ENCODE peak calls at places on chromosome 21, in nine cellular contexts. C, Z, L, H, E, A, X, M and W are unnamed samples.

GRCh38 chr21:38956791-38957571 is 151.3 kb downstream of the ETS2 start:
- DNase-seq in C (no peak), Z (no peak), L (no peak), H (no peak), E (no peak), A (no peak), X (no peak), M (no peak), W (no peak)

GRCh38 chr21:29360799-29361765 is 62.4 kb downstream of the BACH1 start:
- DNase-seq in C (no peak), Z (no peak), L (no peak), H (peak), E (no peak), A (peak), X (no peak), M (no peak), W (no peak)

GRCh38 chr21:39119696-39120290 is 63.5 kb downstream of the PSMG1 start:
- DNase-seq in C (no peak), Z (no peak), L (no peak), H (no peak), E (no peak), A (no peak), X (no peak), M (no peak), W (no peak)

GRCh38 chr21:17802568-17802967 is 16.6 kb downstream of the C21orf91 start:
- DNase-seq in C (no peak), Z (no peak), L (no peak), H (no peak), E (no peak), A (no peak), X (no peak), M (peak), W (no peak)

GRCh38 chr21:15826147-15826780 is 96.5 kb downstream of the USP25 start:
- DNase-seq in C (no peak), Z (no peak), L (peak), H (peak), E (no peak), A (peak), X (peak), M (peak), W (peak)

GRCh38 chr21:44534688-44535087 is 5.3 kb downstream of the KRTAP10-1 start:
- DNase-seq in C (no peak), Z (no peak), L (no peak), H (no peak), E (no peak), A (no peak), X (no peak), M (no peak), W (no peak)

GRCh38 chr21:25568230-25568629 is 39.1 kb downstream of the MRPL39 start:
- DNase-seq in C (no peak), Z (no peak), L (no peak), H (no peak), E (no peak), A (no peak), X (peak), M (no peak), W (no peak)

GRCh38 chr21:35721701-35722100 is 338.6 kb downstream of the SETD4 start:
- DNase-seq in C (no peak), Z (no peak), L (no peak), H (no peak), E (no peak), A (no peak), X (no peak), M (no peak), W (no peak)

GRCh38 chr21:36710729-36711048 is 11.8 kb downstream of the SIM2 start:
- DNase-seq in C (no peak), Z (no peak), L (no peak), H (peak), E (no peak), A (no peak), X (no peak), M (no peak), W (no peak)